ENCODE peak calls at places on chromosome 3, in six cellular contexts. S is Peyer's patch; T is foreskin fibroblast; Z is RPMI8226; M is effector CD4-positive, alpha-beta T cell; L is mesendoderm. I is an unnamed sample.

GRCh38 chr3:13654330-13655073 is 105.6 kb downstream of the FBLN2 start:
- DNase-seq in T (no peak), S (no peak), M (no peak), Z (no peak), L (peak), I (no peak)

GRCh38 chr3:140050396-140050795 is 115.4 kb downstream of the CLSTN2 start:
- DNase-seq in Z (no peak), S (no peak), L (no peak), T (no peak), M (no peak), I (no peak)

GRCh38 chr3:1092061-1092460 is 763 bp upstream of the CNTN6 start:
- DNase-seq in S (no peak), Z (no peak), L (no peak), M (no peak), T (no peak), I (no peak)

GRCh38 chr3:11447584-11448200 is 175.5 kb downstream of the ATG7 start:
- DNase-seq in Z (no peak), T (no peak), M (no peak), S (no peak), L (no peak), I (no peak)

GRCh38 chr3:177448987-177449975 is 252.0 kb upstream of the TBL1XR1 start:
- DNase-seq in T (no peak), S (peak), Z (no peak), M (no peak), L (peak), I (peak)

GRCh38 chr3:27568393-27568792 is 84.2 kb upstream of the SLC4A7 start:
- DNase-seq in L (no peak), Z (peak), M (no peak), T (peak), S (no peak), I (no peak)

GRCh38 chr3:111961461-111962269 is 17.2 kb upstream of the ABHD10 start:
- DNase-seq in S (no peak), L (peak), M (no peak), Z (no peak), T (peak), I (no peak)

GRCh38 chr3:177602601-177603136 is 405.4 kb upstream of the TBL1XR1 start:
- DNase-seq in L (no peak), Z (peak), S (no peak), T (peak), M (no peak), I (peak)

GRCh38 chr3:170049146-170050000 is 11.6 kb downstream of the GPR160 start:
- DNase-seq in S (no peak), Z (no peak), L (no peak), M (no peak), T (peak), I (peak)

GRCh38 chr3:5707794-5708193 is 520.3 kb downstream of the EDEM1 start:
- DNase-seq in Z (no peak), T (no peak), S (no peak), M (no peak), L (peak), I (no peak)

GRCh38 chr3:116440196-116440595 is 5.1 kb downstream of the LSAMP start:
- DNase-seq in S (no peak), T (peak), Z (no peak), L (no peak), M (no peak), I (no peak)

GRCh38 chr3:155846119-155846518 is 8.1 kb downstream of the SLC33A1 start:
- DNase-seq in Z (no peak), L (no peak), T (no peak), S (no peak), M (no peak), I (no peak)